ENCODE peak calls at places on chromosome 7, in seven cellular contexts. V is T-cell, X is NCI-H1105, B is T-helper 2 cell, L is HFFc6, W is choroid plexus epithelial cell, I is NB4. U is an unnamed sample.

GRCh38 chr7:101363734-101364374 is 1.2 kb downstream of the COL26A1 start:
- DNase-seq in V (peak), X (peak), I (peak), B (peak), L (peak), W (peak), U (peak)

GRCh38 chr7:21850531-21851285 is 95.0 kb downstream of the CDCA7L start:
- DNase-seq in V (no peak), X (no peak), B (no peak), W (peak), I (no peak), L (peak), U (no peak)

GRCh38 chr7:77238703-77239136 is 39.1 kb upstream of the FGL2 start:
- DNase-seq in X (no peak), L (no peak), V (no peak), W (no peak), B (no peak), I (peak), U (no peak)

GRCh38 chr7:141792526-141792925 is 2.5 kb downstream of the TAS2R5 start:
- DNase-seq in I (no peak), V (no peak), B (no peak), L (no peak), X (no peak), W (no peak), U (no peak)

GRCh38 chr7:158842486-158842885 is 13.2 kb upstream of the ESYT2 start:
- DNase-seq in W (no peak), L (no peak), B (no peak), V (no peak), I (no peak), X (no peak), U (no peak)

GRCh38 chr7:29811597-29811996 is 5.3 kb downstream of the WIPF3 start:
- DNase-seq in X (peak), B (no peak), V (no peak), W (no peak), L (no peak), I (no peak), U (no peak)

GRCh38 chr7:1340031-1340430 is 107.4 kb downstream of the UNCX start:
- DNase-seq in V (no peak), W (no peak), B (no peak), L (no peak), X (no peak), I (no peak), U (no peak)

GRCh38 chr7:108211382-108212201 is 81.4 kb upstream of the LAMB4 start:
- DNase-seq in B (no peak), V (no peak), I (peak), L (peak), W (peak), X (peak), U (no peak)

GRCh38 chr7:44634839-44635591 is 28.6 kb downstream of the OGDH start:
- DNase-seq in V (no peak), W (no peak), I (peak), B (no peak), L (no peak), X (no peak), U (no peak)

GRCh38 chr7:93799750-93800357 is 90.7 kb downstream of the TFPI2 start:
- DNase-seq in V (no peak), B (no peak), X (no peak), I (peak), W (peak), L (no peak), U (no peak)

GRCh38 chr7:142323706-142324105 is 65.8 kb upstream of the PRSS58 start:
- DNase-seq in I (peak), W (peak), X (no peak), V (peak), L (no peak), B (no peak), U (no peak)

GRCh38 chr7:28180031-28180363 is 598 bp downstream of the JAZF1 start:
- DNase-seq in B (no peak), L (no peak), I (no peak), W (no peak), X (peak), V (no peak), U (no peak)

GRCh38 chr7:125255793-125256192 is 326.2 kb upstream of the POT1 start:
- DNase-seq in B (no peak), X (no peak), V (no peak), I (no peak), L (no peak), W (no peak), U (no peak)

GRCh38 chr7:78141533-78142281 is 343.1 kb downstream of the PHTF2 start:
- DNase-seq in X (no peak), B (no peak), I (peak), L (peak), W (peak), V (no peak), U (no peak)

GRCh38 chr7:44762300-44762699 is 13.7 kb downstream of the ZMIZ2 start:
- DNase-seq in B (no peak), V (no peak), I (no peak), L (no peak), X (no peak), W (no peak), U (no peak)

GRCh38 chr7:23334482-23335056 is 35.4 kb downstream of the MALSU1 start:
- DNase-seq in B (no peak), V (no peak), L (peak), I (no peak), X (peak), W (peak), U (no peak)

GRCh38 chr7:50552139-50552538 is 13.1 kb downstream of the DDC start:
- DNase-seq in W (no peak), V (no peak), I (no peak), X (peak), B (no peak), L (no peak), U (no peak)

GRCh38 chr7:142585425-142585824 is 163.8 kb upstream of the PRSS1 start:
- DNase-seq in I (no peak), X (no peak), V (no peak), L (no peak), B (no peak), W (peak), U (no peak)

GRCh38 chr7:47498229-47499056 is 83.5 kb downstream of the TNS3 start:
- DNase-seq in W (no peak), I (no peak), B (no peak), L (no peak), X (no peak), V (no peak), U (no peak)

GRCh38 chr7:35424869-35425495 is 171.1 kb upstream of the TBX20 start:
- DNase-seq in I (peak), X (peak), W (peak), B (peak), L (peak), V (peak), U (peak)

GRCh38 chr7:111750168-111750715 is 187.9 kb upstream of the IMMP2L start:
- DNase-seq in I (no peak), L (no peak), B (no peak), W (peak), X (no peak), V (no peak), U (no peak)

GRCh38 chr7:80498481-80499349 is 13.1 kb downstream of the GNAT3 start:
- DNase-seq in W (peak), V (no peak), I (no peak), L (peak), B (no peak), X (no peak), U (no peak)

GRCh38 chr7:50587737-50588136 is 22.5 kb upstream of the DDC start:
- DNase-seq in I (no peak), B (no peak), V (no peak), W (no peak), L (no peak), X (no peak), U (no peak)

GRCh38 chr7:29977926-29978652 is 11.5 kb downstream of the SCRN1 start:
- DNase-seq in W (no peak), I (peak), B (no peak), X (no peak), V (no peak), L (no peak), U (no peak)

GRCh38 chr7:85890244-85890811 is 703.5 kb upstream of the SEMA3D start:
- DNase-seq in I (peak), W (peak), V (no peak), X (peak), B (no peak), L (peak), U (no peak)

GRCh38 chr7:158957921-158958471 is 101.6 kb downstream of the DYNC2I1 start:
- DNase-seq in L (no peak), I (no peak), V (no peak), X (peak), W (no peak), B (no peak), U (peak)

GRCh38 chr7:117247809-117248208 is 75.0 kb downstream of the WNT2 start:
- DNase-seq in W (no peak), B (no peak), X (no peak), V (no peak), L (no peak), I (no peak), U (no peak)

GRCh38 chr7:70752794-70753241 is 379.1 kb upstream of the GALNT17 start:
- DNase-seq in B (no peak), I (no peak), W (peak), L (no peak), V (no peak), X (no peak), U (no peak)

GRCh38 chr7:22662031-22662430 is 65.0 kb upstream of the IL6 start:
- DNase-seq in V (no peak), B (no peak), L (no peak), W (no peak), X (no peak), I (no peak), U (peak)

GRCh38 chr7:674454-675410 is 51.8 kb upstream of the DNAAF5 start:
- DNase-seq in W (no peak), L (no peak), X (no peak), I (no peak), V (no peak), B (no peak), U (no peak)

GRCh38 chr7:82164813-82165212 is 278.8 kb downstream of the CACNA2D1 start:
- DNase-seq in W (peak), V (no peak), B (no peak), X (peak), I (no peak), L (peak), U (no peak)

GRCh38 chr7:55261386-55261770 is 103.8 kb upstream of the LANCL2 start:
- DNase-seq in I (no peak), B (no peak), V (no peak), W (no peak), L (no peak), X (no peak), U (no peak)

GRCh38 chr7:31466036-31466435 is 47.9 kb upstream of the ITPRID1 start:
- DNase-seq in I (no peak), W (no peak), L (no peak), X (no peak), V (no peak), B (no peak), U (no peak)

GRCh38 chr7:30396379-30396778 is 82.2 kb downstream of the NOD1 start:
- DNase-seq in I (peak), W (peak), X (no peak), B (no peak), V (no peak), L (no peak), U (no peak)

GRCh38 chr7:98287486-98287959 is 6.0 kb downstream of the BRI3 start:
- DNase-seq in W (no peak), B (no peak), V (no peak), X (peak), I (no peak), L (no peak), U (no peak)